ENCODE peak calls at places on chromosomes 7 and 10, in six cellular contexts. U, R, I, L, H and S are unnamed samples.

GRCh38 chr10:112004075-112004474 is 179.5 kb downstream of the GPAM start:
- DNase-seq in U (no peak), R (no peak), I (no peak), L (no peak), H (no peak), S (no peak)

GRCh38 chr10:61835069-61835908 is 66.2 kb upstream of the ARID5B start:
- DNase-seq in U (peak), R (no peak), I (peak), L (peak), H (peak), S (peak)

GRCh38 chr7:95045236-95045923 is 138.0 kb downstream of the PPP1R9A start:
- DNase-seq in U (no peak), R (no peak), I (peak), L (peak), H (peak), S (no peak)

GRCh38 chr7:146172112-146172511 is 55.5 kb downstream of the CNTNAP2 start:
- DNase-seq in U (no peak), R (no peak), I (no peak), L (peak), H (no peak), S (no peak)

GRCh38 chr10:30282226-30282625 is 66.9 kb downstream of the MTPAP start:
- DNase-seq in U (no peak), R (no peak), I (no peak), L (no peak), H (no peak), S (no peak)

GRCh38 chr7:55887786-55888185 is 530 bp downstream of the ZNF713 start:
- DNase-seq in U (no peak), R (no peak), I (no peak), L (no peak), H (no peak), S (peak)

GRCh38 chr10:21899736-21900135 is 103.8 kb downstream of the DNAJC1 start:
- DNase-seq in U (no peak), R (no peak), I (no peak), L (no peak), H (no peak), S (no peak)

GRCh38 chr7:132475669-132476116 is 100.6 kb downstream of the PLXNA4 start:
- DNase-seq in U (no peak), R (no peak), I (no peak), L (no peak), H (no peak), S (no peak)

GRCh38 chr7:154484406-154484805 is 432.2 kb downstream of the DPP6 start:
- DNase-seq in U (no peak), R (no peak), I (no peak), L (no peak), H (no peak), S (no peak)

GRCh38 chr7:2820508-2820934 is 23.6 kb downstream of the GNA12 start:
- DNase-seq in U (no peak), R (peak), I (peak), L (peak), H (peak), S (peak)

GRCh38 chr7:130960208-130960988 is 226.4 kb upstream of the KLF14 start:
- DNase-seq in U (peak), R (no peak), I (peak), L (peak), H (no peak), S (peak)

GRCh38 chr7:134018321-134018720 is 108.8 kb upstream of the LRGUK start:
- DNase-seq in U (no peak), R (no peak), I (no peak), L (no peak), H (no peak), S (no peak)

GRCh38 chr10:56823849-56824248 is 462.8 kb upstream of the ZWINT start:
- DNase-seq in U (no peak), R (no peak), I (peak), L (peak), H (no peak), S (no peak)

GRCh38 chr10:48509974-48510692 is 94.7 kb downstream of the ARHGAP22 start:
- DNase-seq in U (no peak), R (no peak), I (peak), L (peak), H (no peak), S (no peak)

GRCh38 chr7:108164946-108165345 is 34.8 kb upstream of the LAMB4 start:
- DNase-seq in U (no peak), R (no peak), I (no peak), L (no peak), H (no peak), S (no peak)

GRCh38 chr10:86521620-86522384 is at the start of gene WAPL:
- DNase-seq in U (peak), R (peak), I (peak), L (peak), H (peak), S (peak)

GRCh38 chr7:117165656-117166055 is 157.2 kb downstream of the WNT2 start:
- DNase-seq in U (no peak), R (no peak), I (no peak), L (no peak), H (no peak), S (peak)

GRCh38 chr7:137875746-137876145 is 29.0 kb upstream of the DGKI start:
- DNase-seq in U (no peak), R (no peak), I (no peak), L (no peak), H (no peak), S (no peak)

GRCh38 chr10:74892874-74893273 is 66.5 kb downstream of the KAT6B start:
- DNase-seq in U (no peak), R (no peak), I (no peak), L (no peak), H (no peak), S (no peak)

GRCh38 chr7:56447864-56448693 is 331.9 kb upstream of the NUPR2 start:
- DNase-seq in U (no peak), R (peak), I (no peak), L (no peak), H (no peak), S (no peak)

GRCh38 chr7:65239707-65240352 is 133.8 kb upstream of the ZNF92 start:
- DNase-seq in U (no peak), R (no peak), I (peak), L (peak), H (peak), S (peak)

GRCh38 chr7:74025146-74025545 is 2.8 kb upstream of the ELN start:
- DNase-seq in U (no peak), R (no peak), I (peak), L (no peak), H (no peak), S (no peak)

DNA sequence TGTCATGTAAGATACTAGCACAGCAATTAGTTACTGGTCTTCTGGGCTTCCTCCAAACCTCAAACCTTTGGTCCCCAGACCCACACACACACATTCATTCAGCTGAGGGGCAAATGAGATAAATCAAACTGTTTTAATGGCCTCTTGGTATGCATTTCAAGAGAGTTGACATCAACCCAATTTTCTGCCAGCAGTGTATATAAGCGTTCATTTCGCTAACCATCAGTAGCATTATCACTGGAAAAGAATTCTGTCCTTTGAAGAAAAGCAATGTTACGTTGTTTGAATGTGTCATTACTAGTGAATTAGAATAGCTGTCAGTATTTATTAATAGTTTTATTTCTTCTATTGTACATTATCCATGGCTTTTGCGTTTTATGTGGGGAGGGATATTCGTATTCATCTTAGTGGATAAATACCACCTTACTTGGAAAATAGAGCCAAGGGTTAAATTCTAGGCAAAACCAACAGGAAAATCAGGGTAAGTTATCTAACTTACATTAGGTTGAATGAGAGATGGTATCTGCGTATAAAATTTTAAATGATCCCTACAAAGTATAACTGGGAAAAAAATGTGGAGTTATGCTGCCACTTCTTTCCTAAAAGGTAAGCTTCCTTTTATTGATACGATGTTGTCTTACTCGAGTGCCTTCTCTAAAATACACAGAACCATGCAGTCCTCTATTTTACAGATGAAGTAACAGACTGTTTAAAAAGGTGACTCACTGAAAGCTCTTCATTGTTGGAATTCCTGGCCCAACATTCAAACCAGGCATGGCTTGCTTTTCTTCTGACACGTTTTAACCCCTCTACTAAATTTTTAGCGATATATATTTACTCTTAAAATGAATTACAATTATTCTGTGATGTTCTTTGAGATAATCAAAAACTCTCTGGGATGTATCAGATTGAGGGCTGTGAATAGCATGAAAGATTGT is 2.0 kb upstream of the ZMYND11 start:
- DNase-seq in U (no peak), R (no peak), I (peak), L (peak), H (no peak), S (no peak)
- H3K4me3 ChIP-seq in U (no peak), R (no peak), I (peak), L (peak), H (no peak), S (peak)

DNA sequence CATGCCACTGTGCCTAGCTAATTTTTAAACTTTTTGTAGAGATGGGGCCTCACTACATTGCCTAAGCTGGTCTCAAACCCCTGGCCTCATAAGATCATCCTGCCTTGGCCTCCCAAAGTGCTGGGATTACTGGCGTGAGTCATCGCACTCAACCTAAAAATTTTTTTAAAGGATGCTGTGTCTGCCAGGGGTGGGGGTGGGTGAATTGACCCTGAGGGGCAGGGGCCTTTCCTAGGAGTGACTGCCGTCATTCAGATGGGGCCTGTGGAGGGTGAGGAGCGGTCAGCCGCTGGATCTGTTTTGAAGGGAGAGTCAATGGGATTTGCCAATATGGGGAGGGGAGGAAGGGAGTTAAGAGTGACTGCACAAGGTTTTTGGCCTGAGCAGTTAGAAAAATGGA is 89.4 kb downstream of the C10orf105 start:
- DNase-seq in U (no peak), R (no peak), I (no peak), L (no peak), H (no peak), S (no peak)
- H3K27ac ChIP-seq in U (no peak), R (no peak), I (no peak), L (no peak), H (no peak), S (no peak)

GRCh38 chr10:102648269-102648888 is 4.1 kb downstream of the TRIM8 start:
- DNase-seq in U (no peak), R (no peak), I (no peak), L (no peak), H (no peak), S (no peak)
- H3K4me3 ChIP-seq in U (no peak), R (peak), I (no peak), L (no peak), H (no peak), S (no peak)

GRCh38 chr7:129958643-129959479 is 6.1 kb upstream of the UBE2H start:
- DNase-seq in U (peak), R (no peak), I (peak), L (peak), H (peak), S (peak)
- H3K27ac ChIP-seq in U (peak), R (no peak), I (peak), L (peak), H (no peak), S (peak)

GRCh38 chr7:5494320-5494682 is 70.7 kb upstream of the TNRC18 start:
- DNase-seq in U (no peak), R (no peak), I (no peak), L (no peak), H (no peak), S (no peak)

GRCh38 chr7:5497158-5498103 is 73.8 kb upstream of the TNRC18 start:
- DNase-seq in U (no peak), R (no peak), I (no peak), L (no peak), H (no peak), S (no peak)

GRCh38 chr7:5492249-5493020 is 68.8 kb upstream of the TNRC18 start:
- DNase-seq in U (no peak), R (no peak), I (no peak), L (no peak), H (no peak), S (no peak)

GRCh38 chr7:5494683-5495561 is 71.3 kb upstream of the TNRC18 start:
- DNase-seq in U (peak), R (peak), I (peak), L (peak), H (peak), S (peak)

GRCh38 chr7:5495581-5496375 is 72.1 kb upstream of the TNRC18 start:
- DNase-seq in U (no peak), R (peak), I (no peak), L (peak), H (peak), S (peak)
- H3K4me3 ChIP-seq in U (no peak), R (peak), I (no peak), L (peak), H (no peak), S (no peak)

GRCh38 chr10:3761111-3761686 is 23.8 kb downstream of the KLF6 start:
- DNase-seq in U (no peak), R (no peak), I (no peak), L (peak), H (no peak), S (no peak)
- H3K27ac ChIP-seq in U (no peak), R (no peak), I (peak), L (peak), H (no peak), S (peak)

DNA sequence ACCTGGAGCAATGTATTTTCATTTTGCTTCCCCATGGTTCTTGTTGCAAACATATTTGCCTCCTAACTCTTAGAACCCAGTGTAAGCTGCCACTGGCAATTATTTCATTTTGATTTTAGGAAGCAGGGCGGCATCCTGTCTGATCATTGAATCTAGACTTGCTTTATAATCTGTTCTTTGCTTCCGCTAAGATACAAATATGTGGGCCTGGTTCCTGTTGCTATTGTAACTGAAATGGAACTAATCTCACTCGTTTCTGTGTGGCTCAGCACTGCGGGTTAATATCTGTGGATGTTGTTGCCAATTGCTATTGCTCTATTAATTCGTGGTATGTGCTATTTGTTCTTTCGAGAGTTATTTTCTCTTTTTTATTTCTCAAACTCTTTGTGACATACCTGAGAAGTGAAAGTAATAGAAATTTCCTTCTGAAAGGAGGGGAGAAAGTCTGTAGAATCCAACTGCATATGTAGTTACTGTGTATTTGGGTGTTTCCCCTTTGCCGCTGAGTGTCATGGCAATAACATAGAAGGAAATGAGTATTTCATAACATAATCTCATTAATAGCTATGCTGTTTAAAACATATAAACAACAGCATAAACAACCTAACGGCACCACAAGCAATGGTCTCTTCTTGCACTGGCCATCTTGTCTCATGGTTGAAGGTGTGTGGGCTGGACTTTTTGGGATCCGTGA is 62.4 kb downstream of the FZD1 start:
- DNase-seq in U (no peak), R (no peak), I (no peak), L (no peak), H (no peak), S (no peak)
- H3K4me3 ChIP-seq in U (no peak), R (no peak), I (no peak), L (no peak), H (no peak), S (no peak)